ENCODE peak calls at places on chromosomes 6 and 20, in six cellular contexts. R is neural crest cell, F is Right ventricle myocardium superior, V is GF-D8, Y is nucleus accumbens, W is SHP77. L is an unnamed sample.

GRCh38 chr6:157194110-157194509 is 129.2 kb downstream of the TMEM242 start:
- DNase-seq in W (no peak), R (no peak), V (no peak), Y (no peak), F (no peak), L (no peak)

GRCh38 chr6:56649053-56649769 is 6.5 kb upstream of the DST start:
- DNase-seq in W (no peak), V (peak), Y (no peak), R (no peak), F (no peak), L (no peak)

GRCh38 chr6:30888472-30889137 is 4.3 kb downstream of the DDR1 start:
- DNase-seq in V (no peak), F (no peak), Y (no peak), R (no peak), W (no peak), L (no peak)

GRCh38 chr20:63326314-63327228 is 33.6 kb downstream of the COL20A1 start:
- DNase-seq in Y (no peak), V (no peak), W (no peak), F (peak), R (no peak), L (no peak)

GRCh38 chr20:59217162-59217561 is 53.5 kb downstream of the ZNF831 start:
- DNase-seq in R (no peak), W (no peak), V (peak), Y (no peak), F (no peak), L (no peak)

GRCh38 chr20:32965581-32966373 is 38.5 kb downstream of the SUN5 start:
- DNase-seq in F (no peak), V (no peak), Y (no peak), R (peak), W (no peak), L (no peak)

GRCh38 chr6:36627801-36628246 is 33.7 kb downstream of the SRSF3 start:
- DNase-seq in W (no peak), R (no peak), F (peak), Y (no peak), V (no peak), L (peak)

GRCh38 chr20:34528921-34529297 is 12.7 kb downstream of the DYNLRB1 start:
- DNase-seq in R (no peak), W (no peak), F (peak), Y (no peak), V (no peak), L (peak)

GRCh38 chr20:49846206-49846807 is 33.7 kb downstream of the SLC9A8 start:
- DNase-seq in F (no peak), W (peak), V (peak), R (peak), Y (no peak), L (no peak)

GRCh38 chr20:62063981-62064787 is 1.5 kb downstream of the TAF4 start:
- DNase-seq in V (no peak), W (no peak), F (peak), Y (no peak), R (peak), L (peak)

GRCh38 chr20:32462900-32463641 is 104.9 kb downstream of the ASXL1 start:
- DNase-seq in Y (no peak), W (no peak), F (no peak), R (no peak), V (no peak), L (no peak)

GRCh38 chr6:69571234-69571633 is 225.6 kb downstream of the LMBRD1 start:
- DNase-seq in Y (no peak), V (no peak), F (no peak), W (no peak), R (no peak), L (no peak)

GRCh38 chr6:14288910-14289309 is 171.3 kb downstream of the CD83 start:
- DNase-seq in R (no peak), Y (no peak), F (no peak), W (no peak), V (no peak), L (no peak)

L was measured in right cardiac atrium.